ENCODE peak calls at places on chromosomes 4 and X, in six cellular contexts. C is HAP-1, W is mucosa of descending colon, E is right atrium auricular region, U is lung, P is PC-3. X is an unnamed sample. For H3K4me1, the result is how much of the 10 kb centered on the place peaks cover.

GRCh38 chrX:148567229-148567628 is 66.8 kb downstream of the AFF2 start:
- DNase-seq in C (peak), W (no peak), E (no peak), U (no peak), P (no peak), X (no peak)

GRCh38 chr4:169398294-169398693 is 127.5 kb upstream of the SH3RF1 start:
- DNase-seq in C (no peak), W (no peak), E (no peak), U (no peak), P (peak), X (no peak)

GRCh38 chr4:151537726-151538125 is 128.8 kb downstream of the FHIP1A start:
- DNase-seq in C (no peak), W (no peak), E (no peak), U (no peak), P (no peak), X (no peak)

GRCh38 chrX:116241001-116241400 is 70.5 kb downstream of the AGTR2 start:
- DNase-seq in C (no peak), W (no peak), E (no peak), U (no peak), P (peak), X (no peak)

GRCh38 chrX:129648514-129649267 is 6.1 kb downstream of the APLN start:
- DNase-seq in C (no peak), W (no peak), E (peak), U (no peak), P (no peak), X (peak)

GRCh38 chr4:188387134-188387791 is 248.0 kb downstream of the TRIML1 start:
- DNase-seq in C (peak), W (no peak), E (no peak), U (no peak), P (no peak), X (no peak)

GRCh38 chr4:92814677-92815076 is 510.9 kb downstream of the GRID2 start:
- DNase-seq in C (no peak), W (no peak), E (no peak), U (no peak), P (no peak), X (no peak)

GRCh38 chr4:84455697-84456096 is 43.4 kb downstream of the NKX6-1 start:
- DNase-seq in C (no peak), W (no peak), E (no peak), U (no peak), P (no peak), X (no peak)

GRCh38 chr4:102594000-102594399 is 92.8 kb downstream of the NFKB1 start:
- DNase-seq in C (no peak), W (no peak), E (no peak), U (no peak), P (peak), X (no peak)

GRCh38 chrX:133726211-133726630 is 259.2 kb downstream of the GPC3 start:
- DNase-seq in C (no peak), W (no peak), E (no peak), U (no peak), P (peak), X (no peak)

GRCh38 chr4:124757121-124757520 is 44.6 kb upstream of the ANKRD50 start:
- DNase-seq in C (no peak), W (no peak), E (no peak), U (no peak), P (peak), X (no peak)

GRCh38 chr4:159540501-159540900 is 437.6 kb downstream of the RAPGEF2 start:
- DNase-seq in C (no peak), W (no peak), E (no peak), U (no peak), P (no peak), X (no peak)

GRCh38 chr4:184386271-184386781 is 88.0 kb downstream of the IRF2 start:
- DNase-seq in C (no peak), W (peak), E (no peak), U (no peak), P (no peak), X (peak)

GRCh38 chr4:37762294-37763163 is 64.0 kb upstream of the PGM2 start:
- DNase-seq in C (no peak), W (no peak), E (no peak), U (peak), P (peak), X (no peak)

GRCh38 chr4:91116861-91117260 is 989.7 kb downstream of the CCSER1 start:
- DNase-seq in C (peak), W (no peak), E (no peak), U (no peak), P (peak), X (no peak)

GRCh38 chrX:151680805-151681204 is 14.5 kb upstream of the PRRG3 start:
- DNase-seq in C (peak), W (peak), E (no peak), U (peak), P (peak), X (peak)

GRCh38 chr4:139112650-139113049 is 64.4 kb downstream of the ELF2 start:
- DNase-seq in C (no peak), W (no peak), E (no peak), U (no peak), P (no peak), X (no peak)

GRCh38 chrX:84064164-84064563 is 123.8 kb downstream of the RPS6KA6 start:
- DNase-seq in C (no peak), W (no peak), E (no peak), U (no peak), P (peak), X (no peak)

GRCh38 chr4:2126309-2127043 is 67.3 kb downstream of the NAT8L start:
- DNase-seq in C (no peak), W (no peak), E (no peak), U (no peak), P (no peak), X (no peak)

GRCh38 chr4:40763228-40763716 is 13.5 kb downstream of the NSUN7 start:
- DNase-seq in C (no peak), W (no peak), E (no peak), U (no peak), P (no peak), X (no peak)

GRCh38 chrX:57900961-57901360 is 9.3 kb downstream of the ZXDA start:
- DNase-seq in C (no peak), W (no peak), E (no peak), U (no peak), P (peak), X (no peak)

GRCh38 chr4:145099653-145100052 is 1.5 kb downstream of the ABCE1 start:
- DNase-seq in C (peak), W (no peak), E (no peak), U (no peak), P (peak), X (no peak)

GRCh38 chr4:57053508-57053907 is 56.7 kb downstream of the IGFBP7 start:
- DNase-seq in C (no peak), W (no peak), E (peak), U (no peak), P (no peak), X (no peak)

GRCh38 chr4:17347445-17347844 is 164.4 kb downstream of the QDPR start:
- DNase-seq in C (peak), W (no peak), E (no peak), U (no peak), P (peak), X (no peak)

GRCh38 chr4:180059216-180059881 is 2183.9 kb upstream of the TENM3 start:
- DNase-seq in C (peak), W (peak), E (no peak), U (no peak), P (no peak), X (peak)

GRCh38 chr4:2222838-2223237 is 19.1 kb downstream of the HAUS3 start:
- DNase-seq in C (no peak), W (no peak), E (no peak), U (no peak), P (peak), X (no peak)

GRCh38 chr4:114373508-114373907 is 225.1 kb upstream of the UGT8 start:
- DNase-seq in C (no peak), W (no peak), E (no peak), U (no peak), P (no peak), X (no peak)

GRCh38 chr4:2938906-2939305 is 24.3 kb downstream of the NOP14 start:
- DNase-seq in C (no peak), W (no peak), E (no peak), U (peak), P (no peak), X (no peak)

GRCh38 chrX:114611018-114611619 is 27.2 kb downstream of the HTR2C start:
- DNase-seq in C (peak), W (no peak), E (no peak), U (peak), P (peak), X (peak)

GRCh38 chrX:24145340-24146186 is 4.0 kb upstream of the ZFX start:
- DNase-seq in C (peak), W (no peak), E (no peak), U (no peak), P (peak), X (no peak)

GRCh38 chr4:154998284-154998683 is 210.2 kb upstream of the NPY2R start:
- DNase-seq in C (no peak), W (no peak), E (no peak), U (no peak), P (no peak), X (no peak)

GRCh38 chr4:145805490-145805889 is 125.5 kb downstream of the C4orf51 start:
- DNase-seq in C (no peak), W (no peak), E (no peak), U (no peak), P (no peak), X (no peak)

GRCh38 chr4:83381173-83381572 is 46.5 kb upstream of the HPSE start:
- DNase-seq in C (no peak), W (no peak), E (no peak), U (no peak), P (peak), X (no peak)

GRCh38 chr4:13983189-13983790 is 355.8 kb upstream of the BOD1L1 start:
- DNase-seq in C (no peak), W (no peak), E (no peak), U (no peak), P (no peak), X (no peak)

GRCh38 chrX:123923211-123923610 is 38.3 kb upstream of the STAG2 start:
- DNase-seq in C (no peak), W (no peak), E (no peak), U (no peak), P (no peak), X (no peak)

GRCh38 chr4:10160280-10160856 is 43.8 kb upstream of the WDR1 start:
- DNase-seq in C (no peak), W (no peak), E (no peak), U (no peak), P (peak), X (no peak)

GRCh38 chr4:177713454-177713853 is 271.2 kb upstream of the AGA start:
- DNase-seq in C (no peak), W (no peak), E (no peak), U (no peak), P (no peak), X (no peak)
- H3K4me1 ChIP-seq in C (under half), W (under half), E (under half), U (under half), P (under half), X (under half)

DNA sequence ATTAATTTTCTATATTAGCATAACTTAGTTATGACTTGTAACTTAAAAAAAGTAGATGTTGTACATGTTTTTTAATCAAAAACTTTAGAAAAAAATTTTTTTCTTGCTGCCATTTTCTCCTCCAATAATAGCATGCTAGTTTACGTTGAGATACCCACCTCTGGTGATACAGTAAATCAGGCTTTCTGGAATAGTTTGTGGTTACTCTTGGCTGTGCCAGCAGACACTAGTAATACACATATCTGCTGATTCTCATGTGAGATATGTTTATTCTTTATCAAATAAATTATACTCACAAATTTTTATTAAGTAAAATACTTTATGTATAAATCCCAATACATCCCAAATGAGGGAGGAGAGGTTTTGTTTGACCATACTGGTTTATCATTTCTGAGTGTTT is 117.3 kb downstream of the KLHL8 start:
- DNase-seq in C (no peak), W (no peak), E (no peak), U (no peak), P (no peak), X (no peak)
- H3K4me1 ChIP-seq in C (under half), W (under half), E (under half), U (under half), P (under half), X (under half)

GRCh38 chr4:121688696-121689095 is 8.1 kb downstream of the ANXA5 start:
- DNase-seq in C (no peak), W (no peak), E (no peak), U (no peak), P (no peak), X (no peak)
- H3K4me1 ChIP-seq in C (under half), W (under half), E (half or more), U (under half), P (half or more), X (under half)

GRCh38 chr4:86825511-86825910 is 23.7 kb downstream of the SLC10A6 start:
- DNase-seq in C (no peak), W (no peak), E (no peak), U (no peak), P (peak), X (no peak)
- H3K4me1 ChIP-seq in C (under half), W (under half), E (under half), U (under half), P (under half), X (under half)

DNA sequence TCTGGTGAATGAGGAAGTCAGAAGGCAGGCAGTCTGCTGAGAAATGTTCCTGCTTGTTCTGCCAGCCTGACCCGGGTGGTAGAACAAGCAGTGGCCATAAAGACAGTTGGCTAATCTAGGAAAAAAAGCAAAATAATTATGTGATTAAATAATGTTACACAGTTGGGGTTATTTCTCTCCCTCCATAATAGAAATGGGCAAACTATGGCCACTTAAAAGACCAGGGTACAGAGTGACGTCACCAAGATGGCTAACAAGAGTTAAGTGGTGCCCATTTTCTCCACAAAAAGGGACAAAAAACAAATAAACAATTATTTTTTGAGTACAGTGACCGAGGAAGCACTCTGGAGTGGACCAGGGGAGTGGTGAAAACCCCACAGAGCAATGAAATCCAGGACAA is 16.1 kb upstream of the SPANXD start:
- DNase-seq in C (no peak), W (no peak), E (no peak), U (no peak), P (no peak), X (no peak)
- H3K4me1 ChIP-seq in C (under half), W (under half), E (under half), U (under half), P (under half), X (under half)

DNA sequence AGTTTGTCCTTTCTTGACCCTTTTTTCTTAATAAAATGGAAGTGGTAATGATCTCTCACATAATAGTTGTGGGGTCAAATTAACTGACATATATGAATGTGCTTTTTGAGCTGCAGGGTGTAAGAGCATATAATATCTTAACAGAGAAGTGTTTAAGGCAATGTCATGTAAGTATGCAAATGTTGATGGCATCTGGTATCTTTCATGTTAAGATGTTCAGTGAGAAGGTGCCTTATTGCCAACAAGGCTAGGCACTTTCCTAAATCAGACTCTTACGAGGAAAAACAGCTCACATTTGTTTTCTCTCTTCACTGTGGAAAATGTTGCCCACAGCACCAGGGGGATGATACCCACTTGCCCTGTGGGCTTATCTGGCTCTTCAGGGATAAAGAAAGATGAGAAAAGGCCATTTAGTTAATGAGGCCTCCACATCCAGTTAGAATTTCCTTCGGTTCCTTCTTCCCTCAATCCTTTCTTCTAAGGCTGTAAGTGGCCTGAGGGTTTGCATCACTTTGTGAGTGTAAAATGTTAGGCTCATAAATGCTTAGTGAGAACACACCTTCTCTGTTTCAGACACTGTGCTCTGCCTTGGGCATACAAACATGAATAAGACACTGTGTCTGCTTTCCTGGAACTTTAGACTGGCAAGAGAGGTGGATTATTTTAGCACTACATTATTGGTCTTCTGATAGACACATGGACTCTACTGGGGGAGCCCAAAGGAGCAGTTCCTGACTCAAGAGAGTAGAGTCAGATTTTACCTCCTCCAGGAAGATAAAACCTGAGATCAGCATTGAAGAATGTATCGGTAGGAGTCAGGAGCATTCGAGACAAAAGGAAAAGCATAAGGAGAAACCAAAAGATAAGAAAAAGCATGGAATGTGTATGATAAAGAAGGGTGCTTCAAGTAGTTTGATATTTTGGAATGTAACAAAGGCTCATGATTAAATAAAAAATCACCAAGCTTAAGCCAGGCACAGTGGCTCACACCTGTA is 135.5 kb downstream of the SOWAHB start:
- DNase-seq in C (no peak), W (no peak), E (no peak), U (no peak), P (no peak), X (no peak)
- H3K4me1 ChIP-seq in C (under half), W (under half), E (under half), U (under half), P (under half), X (under half)

GRCh38 chrX:107561468-107562215 is 66.7 kb upstream of the PRPS1 start:
- DNase-seq in C (peak), W (no peak), E (no peak), U (no peak), P (no peak), X (no peak)

GRCh38 chrX:107565916-107566602 is 62.3 kb upstream of the PRPS1 start:
- DNase-seq in C (peak), W (no peak), E (no peak), U (no peak), P (peak), X (no peak)

GRCh38 chrX:107562482-107562881 is 65.8 kb upstream of the PRPS1 start:
- DNase-seq in C (no peak), W (no peak), E (no peak), U (no peak), P (peak), X (no peak)

GRCh38 chrX:107565005-107565404 is 63.3 kb upstream of the PRPS1 start:
- DNase-seq in C (no peak), W (no peak), E (no peak), U (no peak), P (no peak), X (no peak)

GRCh38 chrX:107563851-107564250 is 64.5 kb upstream of the PRPS1 start:
- DNase-seq in C (no peak), W (no peak), E (no peak), U (no peak), P (no peak), X (no peak)
- H3K4me1 ChIP-seq in C (under half), W (under half), E (under half), U (under half), P (under half), X (under half)